ENCODE peak calls at places on chromosomes 16 and 17, in seven cellular contexts. M, F, B, S, I, E and X are unnamed samples.

GRCh38 chr16:57527027-57527426 is 9.3 kb downstream of the CCDC102A start:
- DNase-seq in E (no peak), I (no peak), M (no peak), B (no peak), F (no peak), S (no peak), X (no peak)

GRCh38 chr16:22670551-22670970 is 143.4 kb upstream of the HS3ST2 start:
- DNase-seq in M (no peak), F (no peak), E (no peak), I (no peak), S (peak), B (peak), X (no peak)

GRCh38 chr16:29818082-29818481 is 2.1 kb downstream of the PAGR1 start:
- DNase-seq in B (no peak), S (no peak), E (no peak), M (no peak), F (no peak), I (no peak), X (no peak)

GRCh38 chr16:57624044-57624688 is 4.3 kb upstream of the ADGRG1 start:
- DNase-seq in M (no peak), E (no peak), I (no peak), B (peak), F (no peak), S (no peak), X (no peak)

GRCh38 chr17:43372273-43372911 is 26.4 kb upstream of the ARL4D start:
- DNase-seq in M (no peak), E (no peak), B (no peak), I (no peak), S (peak), F (no peak), X (no peak)

GRCh38 chr16:76464973-76465620 is 187.9 kb downstream of the CNTNAP4 start:
- DNase-seq in B (no peak), M (no peak), F (no peak), I (no peak), S (no peak), E (no peak), X (no peak)

GRCh38 chr17:40317345-40317873 is 8.4 kb downstream of the RARA start:
- DNase-seq in I (no peak), E (peak), S (peak), M (no peak), B (no peak), F (no peak), X (peak)

GRCh38 chr17:37148171-37148570 is 199.4 kb downstream of the AATF start:
- DNase-seq in E (no peak), I (no peak), M (no peak), B (no peak), S (no peak), F (no peak), X (no peak)

GRCh38 chr16:76583466-76583865 is 306.3 kb downstream of the CNTNAP4 start:
- DNase-seq in E (peak), F (no peak), B (no peak), S (peak), I (no peak), M (no peak), X (peak)

GRCh38 chr17:60386137-60386395 is 5.9 kb downstream of the USP32 start:
- DNase-seq in M (no peak), I (no peak), E (no peak), F (no peak), B (no peak), S (no peak), X (no peak)

GRCh38 chr17:77320501-77321256 is 179.9 kb downstream of the SEC14L1 start:
- DNase-seq in E (no peak), B (no peak), M (no peak), F (no peak), I (no peak), S (peak), X (no peak)

GRCh38 chr16:27745348-27745747 is 195.4 kb downstream of the KATNIP start:
- DNase-seq in S (no peak), E (no peak), M (no peak), F (no peak), B (peak), I (peak), X (no peak)

GRCh38 chr17:44775838-44776621 is 17.2 kb downstream of the ADAM11 start:
- DNase-seq in M (peak), S (no peak), E (no peak), I (no peak), F (peak), B (peak), X (no peak)

GRCh38 chr17:39231587-39232551 is 6.1 kb upstream of the STAC2 start:
- DNase-seq in I (no peak), S (peak), B (no peak), M (peak), E (peak), F (peak), X (peak)